ENCODE peak calls at places on chromosome 20, in six cellular contexts. One of them, this sample, is unnamed.

GRCh38 chr20:35270021-35270902 is 7.7 kb downstream of the MMP24OS start:
- DNase-seq in GM12865: no peak
- DNase-seq in RWPE2: no peak
- DNase-seq in IMR-90: no peak
- DNase-seq in astrocyte of the spinal cord: no peak
- DNase-seq in left lung: no peak
- DNase-seq in this sample: no peak

GRCh38 chr20:35328095-35328685 is 36.0 kb upstream of the FAM83C start:
- DNase-seq in IMR-90: no peak
- DNase-seq in RWPE2: no peak
- DNase-seq in GM12865: no peak
- DNase-seq in left lung: no peak
- DNase-seq in astrocyte of the spinal cord: no peak
- DNase-seq in this sample: no peak

GRCh38 chr20:34968020-34968775 is 12.5 kb downstream of the MYH7B start:
- DNase-seq in GM12865: no peak
- DNase-seq in astrocyte of the spinal cord: no peak
- DNase-seq in IMR-90: no peak
- DNase-seq in RWPE2: peak; percentile 70
- DNase-seq in left lung: no peak
- DNase-seq in this sample: peak; percentile 26

GRCh38 chr20:8602389-8603116 is 466.3 kb upstream of the PLCB4 start:
- DNase-seq in RWPE2: no peak
- DNase-seq in left lung: no peak
- DNase-seq in astrocyte of the spinal cord: peak; percentile 5
- DNase-seq in GM12865: peak; percentile 63
- DNase-seq in IMR-90: peak; percentile 16
- DNase-seq in this sample: no peak

GRCh38 chr20:3716195-3716834 is 3.9 kb upstream of the SIGLEC1 start:
- DNase-seq in left lung: no peak
- DNase-seq in astrocyte of the spinal cord: peak; percentile 35
- DNase-seq in IMR-90: peak; percentile 37
- DNase-seq in RWPE2: no peak
- DNase-seq in GM12865: peak; percentile 71
- DNase-seq in this sample: no peak

GRCh38 chr20:36384022-36384619 is 78.0 kb downstream of the DLGAP4 start:
- DNase-seq in astrocyte of the spinal cord: peak; percentile 19
- DNase-seq in RWPE2: no peak
- DNase-seq in IMR-90: peak; percentile 24
- DNase-seq in GM12865: peak; percentile 43
- DNase-seq in left lung: no peak
- DNase-seq in this sample: no peak

GRCh38 chr20:38109025-38109541 is 56.0 kb downstream of the TGM2 start:
- DNase-seq in RWPE2: peak; percentile 42
- DNase-seq in GM12865: no peak
- DNase-seq in left lung: no peak
- DNase-seq in astrocyte of the spinal cord: peak; percentile 52
- DNase-seq in IMR-90: peak; percentile 83
- DNase-seq in this sample: no peak

GRCh38 chr20:25023316-25023715 is 30.8 kb upstream of the APMAP start:
- DNase-seq in IMR-90: no peak
- DNase-seq in RWPE2: peak; percentile 35
- DNase-seq in GM12865: no peak
- DNase-seq in left lung: peak; percentile 4
- DNase-seq in astrocyte of the spinal cord: no peak
- DNase-seq in this sample: no peak

GRCh38 chr20:36093025-36093803 is 61.3 kb upstream of the EPB41L1 start:
- DNase-seq in IMR-90: no peak
- DNase-seq in astrocyte of the spinal cord: no peak
- DNase-seq in left lung: peak; percentile 73
- DNase-seq in GM12865: peak; percentile 47
- DNase-seq in RWPE2: peak; percentile 92
- DNase-seq in this sample: no peak

GRCh38 chr20:51156041-51156795 is 133.3 kb upstream of the KCNG1 start:
- DNase-seq in left lung: no peak
- DNase-seq in RWPE2: no peak
- DNase-seq in astrocyte of the spinal cord: peak; percentile 43
- DNase-seq in GM12865: no peak
- DNase-seq in IMR-90: peak; percentile 57
- DNase-seq in this sample: no peak

GRCh38 chr20:34528921-34529297 is 12.7 kb downstream of the DYNLRB1 start:
- DNase-seq in IMR-90: no peak
- DNase-seq in RWPE2: peak; percentile 67
- DNase-seq in astrocyte of the spinal cord: no peak
- DNase-seq in left lung: peak; percentile 53
- DNase-seq in GM12865: no peak
- DNase-seq in this sample: no peak

GRCh38 chr20:49392745-49393144 is 89.7 kb downstream of the KCNB1 start:
- DNase-seq in left lung: no peak
- DNase-seq in astrocyte of the spinal cord: no peak
- DNase-seq in IMR-90: no peak
- DNase-seq in GM12865: no peak
- DNase-seq in RWPE2: no peak
- DNase-seq in this sample: no peak

GRCh38 chr20:6832811-6833210 is 65.3 kb downstream of the BMP2 start:
- DNase-seq in IMR-90: no peak
- DNase-seq in GM12865: no peak
- DNase-seq in astrocyte of the spinal cord: no peak
- DNase-seq in RWPE2: no peak
- DNase-seq in left lung: no peak
- DNase-seq in this sample: no peak

GRCh38 chr20:22729616-22730236 is 145.4 kb upstream of the FOXA2 start:
- DNase-seq in GM12865: peak; percentile 24
- DNase-seq in IMR-90: no peak
- DNase-seq in astrocyte of the spinal cord: no peak
- DNase-seq in left lung: no peak
- DNase-seq in RWPE2: no peak
- DNase-seq in this sample: no peak

GRCh38 chr20:8764289-8764962 is 304.5 kb upstream of the PLCB4 start:
- DNase-seq in left lung: no peak
- DNase-seq in RWPE2: no peak
- DNase-seq in IMR-90: no peak
- DNase-seq in astrocyte of the spinal cord: no peak
- DNase-seq in GM12865: no peak
- DNase-seq in this sample: no peak

GRCh38 chr20:60035486-60035885 is 77.3 kb downstream of the CDH26 start:
- DNase-seq in left lung: no peak
- DNase-seq in astrocyte of the spinal cord: no peak
- DNase-seq in RWPE2: peak; percentile 47
- DNase-seq in IMR-90: no peak
- DNase-seq in GM12865: no peak
- DNase-seq in this sample: no peak

GRCh38 chr20:53322651-53323050 is 271.0 kb downstream of the ZNF217 start:
- DNase-seq in IMR-90: no peak
- DNase-seq in astrocyte of the spinal cord: no peak
- DNase-seq in GM12865: no peak
- DNase-seq in RWPE2: no peak
- DNase-seq in left lung: no peak
- DNase-seq in this sample: no peak

GRCh38 chr20:49615401-49616153 is 47.6 kb upstream of the PTGIS start:
- DNase-seq in IMR-90: no peak
- DNase-seq in GM12865: no peak
- DNase-seq in left lung: no peak
- DNase-seq in RWPE2: no peak
- DNase-seq in astrocyte of the spinal cord: no peak
- DNase-seq in this sample: no peak

GRCh38 chr20:25247666-25248500 is at the start of gene PYGB:
- DNase-seq in left lung: peak; percentile 87
- DNase-seq in IMR-90: peak; percentile 78
- DNase-seq in GM12865: peak; percentile 93
- DNase-seq in RWPE2: no peak
- DNase-seq in astrocyte of the spinal cord: peak; percentile 87
- DNase-seq in this sample: no peak

GRCh38 chr20:53597521-53598120 is 4.0 kb upstream of the ZNF217 start:
- DNase-seq in RWPE2: no peak
- DNase-seq in GM12865: no peak
- DNase-seq in left lung: no peak
- DNase-seq in astrocyte of the spinal cord: no peak
- DNase-seq in IMR-90: no peak
- DNase-seq in this sample: no peak

GRCh38 chr20:5996765-5997164 is 46.3 kb downstream of the MCM8 start:
- DNase-seq in left lung: no peak
- DNase-seq in astrocyte of the spinal cord: no peak
- DNase-seq in GM12865: peak; percentile 70
- DNase-seq in IMR-90: no peak
- DNase-seq in RWPE2: no peak
- DNase-seq in this sample: no peak

GRCh38 chr20:57392512-57393271 is 1.5 kb downstream of the RBM38 start:
- DNase-seq in astrocyte of the spinal cord: no peak
- DNase-seq in GM12865: peak; percentile 72
- DNase-seq in IMR-90: no peak
- DNase-seq in left lung: peak; percentile 69
- DNase-seq in RWPE2: peak; percentile 87
- DNase-seq in this sample: no peak
- H3K4me3 ChIP-seq in astrocyte of the spinal cord: peak overlapping the region; percentile 62
- H3K4me3 ChIP-seq in GM12865: peak overlapping the region; percentile 90
- H3K4me3 ChIP-seq in IMR-90: peak overlapping the region; percentile 50
- H3K4me3 ChIP-seq in left lung: peak overlapping the region; percentile 61
- H3K4me3 ChIP-seq in RWPE2: peak overlapping the region; percentile 62
- H3K4me3 ChIP-seq in this sample: peak overlapping the region; percentile 77

GRCh38 chr20:58851221-58851968 is 693 bp upstream of the GNAS-AS1 start:
- DNase-seq in astrocyte of the spinal cord: no peak
- DNase-seq in left lung: no peak
- DNase-seq in GM12865: no peak
- DNase-seq in IMR-90: no peak
- DNase-seq in RWPE2: no peak
- DNase-seq in this sample: no peak

GRCh38 chr20:58853466-58853865 is 950 bp downstream of the GNAS start:
- DNase-seq in RWPE2: no peak
- DNase-seq in GM12865: no peak
- DNase-seq in astrocyte of the spinal cord: no peak
- DNase-seq in left lung: no peak
- DNase-seq in IMR-90: no peak
- DNase-seq in this sample: no peak

GRCh38 chr20:58852559-58853271 is at the start of gene GNAS:
- DNase-seq in GM12865: peak; percentile 54
- DNase-seq in IMR-90: peak; percentile 60
- DNase-seq in astrocyte of the spinal cord: peak; percentile 50
- DNase-seq in left lung: peak; percentile 49
- DNase-seq in RWPE2: no peak
- DNase-seq in this sample: no peak

GRCh38 chr20:58851969-58852458 is 502 bp upstream of the GNAS start:
- DNase-seq in RWPE2: no peak
- DNase-seq in GM12865: no peak
- DNase-seq in IMR-90: no peak
- DNase-seq in astrocyte of the spinal cord: no peak
- DNase-seq in left lung: no peak
- DNase-seq in this sample: no peak

DNA sequence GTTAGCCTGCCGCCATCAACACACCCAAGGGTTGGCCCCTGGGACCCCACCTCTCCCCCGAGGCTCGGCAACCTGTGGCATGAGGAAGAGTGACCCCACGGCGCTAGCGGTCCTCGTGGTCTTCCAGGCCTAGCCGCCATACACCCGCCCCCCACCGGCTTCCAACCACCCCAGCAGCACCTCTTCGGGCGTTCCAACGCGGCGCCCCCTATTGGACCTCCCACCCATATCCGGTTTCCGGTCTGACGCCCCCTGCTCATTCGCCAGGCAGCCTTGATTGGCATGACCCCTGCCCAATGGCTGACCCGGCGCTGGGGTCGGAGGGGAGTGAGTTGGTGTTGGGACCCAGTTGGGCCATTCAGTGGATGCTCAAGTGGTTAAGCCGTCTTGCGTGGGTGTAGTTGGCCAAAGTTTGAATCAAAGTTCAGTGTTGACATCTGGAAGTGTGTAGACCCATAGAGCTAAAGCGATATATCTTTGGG is at the start of gene GNAS-AS1:
- DNase-seq in astrocyte of the spinal cord: peak; percentile 89
- DNase-seq in RWPE2: peak; percentile 99
- DNase-seq in IMR-90: peak; percentile 87
- DNase-seq in GM12865: peak; percentile 96
- DNase-seq in left lung: peak; percentile 78
- DNase-seq in this sample: no peak
- H3K4me3 ChIP-seq in astrocyte of the spinal cord: peak within 1 kb of the TSS; percentile 77
- H3K4me3 ChIP-seq in RWPE2: peak within 1 kb of the TSS; percentile 58
- H3K4me3 ChIP-seq in IMR-90: peak within 1 kb of the TSS; percentile 88
- H3K4me3 ChIP-seq in GM12865: peak within 1 kb of the TSS; percentile 68
- H3K4me3 ChIP-seq in left lung: peak within 1 kb of the TSS; percentile 40
- H3K4me3 ChIP-seq in this sample: peak within 1 kb of the TSS; percentile 70

DNA sequence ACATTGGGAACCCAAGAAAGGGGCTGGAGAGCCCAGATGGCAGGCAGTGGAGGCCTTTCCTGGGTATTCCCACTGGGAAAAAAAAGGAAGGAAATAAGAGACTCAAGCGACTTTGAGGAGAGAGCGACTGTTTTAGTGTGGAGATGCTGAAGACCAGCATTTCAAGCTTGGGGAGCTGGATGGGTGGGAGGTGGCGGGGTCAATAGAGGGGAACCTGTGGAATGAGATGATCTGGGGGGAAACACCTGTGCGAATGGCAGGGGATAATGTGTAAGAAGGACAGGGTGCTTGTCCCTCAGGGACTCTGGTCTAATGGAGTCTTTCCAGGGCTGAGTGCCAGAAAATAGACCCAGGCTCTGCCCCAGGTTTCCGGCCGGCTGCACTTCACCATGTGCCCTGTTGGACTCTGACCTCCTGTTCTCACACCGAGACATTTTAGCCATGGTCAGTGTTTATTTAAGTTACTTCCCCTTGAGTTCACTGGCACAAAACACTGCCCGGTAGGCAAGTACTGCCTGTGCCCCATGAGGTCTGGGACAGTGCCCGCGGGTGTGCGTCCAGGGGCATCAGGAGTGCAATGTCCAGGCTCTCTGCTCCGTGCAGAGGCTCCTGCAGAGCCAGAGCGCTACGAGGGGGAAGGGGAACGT is 50.4 kb upstream of the NKX2-2 start:
- DNase-seq in IMR-90: no peak
- DNase-seq in left lung: no peak
- DNase-seq in astrocyte of the spinal cord: no peak
- DNase-seq in GM12865: no peak
- DNase-seq in RWPE2: no peak
- DNase-seq in this sample: no peak
- H3K4me3 ChIP-seq in IMR-90: no peak overlapping the region
- H3K4me3 ChIP-seq in left lung: no peak overlapping the region
- H3K4me3 ChIP-seq in astrocyte of the spinal cord: no peak overlapping the region
- H3K4me3 ChIP-seq in GM12865: no peak overlapping the region
- H3K4me3 ChIP-seq in RWPE2: no peak overlapping the region
- H3K4me3 ChIP-seq in this sample: no peak overlapping the region

DNA sequence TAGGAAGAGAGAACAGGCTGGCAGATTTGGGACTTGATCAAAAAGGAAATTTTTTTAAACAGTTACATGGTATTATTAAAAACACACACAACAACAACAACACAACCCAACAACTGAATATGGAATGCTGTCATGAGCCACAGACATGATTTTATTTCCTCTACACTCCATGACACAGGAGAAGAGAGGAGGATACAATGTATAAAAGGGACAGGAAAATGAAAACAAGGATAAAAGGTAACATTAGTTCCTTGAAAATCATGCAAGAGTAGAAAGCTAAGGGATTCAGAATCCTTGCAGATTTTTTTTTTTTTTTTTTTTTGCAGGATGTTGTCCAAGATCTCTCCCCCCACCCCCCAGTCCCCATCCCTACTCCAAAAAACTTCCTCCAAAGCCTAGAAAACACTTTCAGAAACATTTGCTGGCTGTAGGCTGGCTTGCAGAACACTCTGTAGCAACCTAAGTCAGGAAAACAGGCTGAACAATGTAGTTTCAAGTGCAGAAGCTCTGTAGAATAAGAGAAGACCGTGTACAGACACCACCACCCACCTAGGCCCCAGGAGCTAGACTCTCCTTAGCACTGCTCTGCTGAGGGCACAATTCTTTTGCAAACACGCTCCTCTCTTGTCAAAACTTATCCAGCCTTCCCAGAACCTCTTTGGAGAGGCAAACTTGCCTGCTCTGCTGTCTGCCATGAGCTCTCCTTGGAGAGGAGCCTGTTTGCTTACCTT is 845 bp downstream of the ZMYND8 start:
- DNase-seq in GM12865: no peak
- DNase-seq in left lung: no peak
- DNase-seq in astrocyte of the spinal cord: peak; percentile 35
- DNase-seq in IMR-90: no peak
- DNase-seq in RWPE2: no peak
- DNase-seq in this sample: no peak
- H3K4me3 ChIP-seq in GM12865: peak overlapping the region; percentile 67
- H3K4me3 ChIP-seq in left lung: peak overlapping the region; percentile 26
- H3K4me3 ChIP-seq in astrocyte of the spinal cord: peak overlapping the region; percentile 19
- H3K4me3 ChIP-seq in IMR-90: no peak overlapping the region
- H3K4me3 ChIP-seq in RWPE2: peak overlapping the region; percentile 10
- H3K4me3 ChIP-seq in this sample: peak overlapping the region; percentile 22